ENCODE peak calls at places on chromosomes 1 and 21, in nine cellular contexts. One of them, this sample, is unnamed.

GRCh38 chr1:84582802-84583587 is 8.8 kb upstream of the CTBS start:
- DNase-seq in T1000: no peak
- DNase-seq in brain microvascular endothelial cell: no peak
- DNase-seq in hypothalamus: no peak
- DNase-seq in dermis blood vessel endothelial cell: peak
- DNase-seq in renal cortical epithelial cell: peak
- DNase-seq in IMR-90: no peak
- DNase-seq in activated gamma-delta T cell treated with anti-CD3 and anti-CD28 coated beads, Interleukin-2, amount 50 U/mL, for 16 hours: no peak
- DNase-seq in body of pancreas: no peak
- DNase-seq in this sample: peak

GRCh38 chr21:35252831-35253230 is 203.7 kb upstream of the RUNX1 start:
- DNase-seq in T1000: no peak
- DNase-seq in brain microvascular endothelial cell: no peak
- DNase-seq in IMR-90: peak
- DNase-seq in renal cortical epithelial cell: peak
- DNase-seq in dermis blood vessel endothelial cell: no peak
- DNase-seq in activated gamma-delta T cell treated with anti-CD3 and anti-CD28 coated beads, Interleukin-2, amount 50 U/mL, for 16 hours: no peak
- DNase-seq in hypothalamus: no peak
- DNase-seq in body of pancreas: no peak
- DNase-seq in this sample: peak

GRCh38 chr1:203531063-203531462 is 37.1 kb downstream of the OPTC start:
- DNase-seq in renal cortical epithelial cell: no peak
- DNase-seq in activated gamma-delta T cell treated with anti-CD3 and anti-CD28 coated beads, Interleukin-2, amount 50 U/mL, for 16 hours: no peak
- DNase-seq in IMR-90: no peak
- DNase-seq in T1000: no peak
- DNase-seq in brain microvascular endothelial cell: no peak
- DNase-seq in hypothalamus: no peak
- DNase-seq in dermis blood vessel endothelial cell: no peak
- DNase-seq in body of pancreas: no peak
- DNase-seq in this sample: no peak

GRCh38 chr1:152107984-152108898 is 7.0 kb downstream of the TCHH start:
- DNase-seq in brain microvascular endothelial cell: no peak
- DNase-seq in IMR-90: peak
- DNase-seq in activated gamma-delta T cell treated with anti-CD3 and anti-CD28 coated beads, Interleukin-2, amount 50 U/mL, for 16 hours: no peak
- DNase-seq in dermis blood vessel endothelial cell: peak
- DNase-seq in T1000: no peak
- DNase-seq in renal cortical epithelial cell: no peak
- DNase-seq in hypothalamus: no peak
- DNase-seq in body of pancreas: peak
- DNase-seq in this sample: peak

GRCh38 chr1:55848906-55849305 is 633.7 kb upstream of the USP24 start:
- DNase-seq in renal cortical epithelial cell: peak
- DNase-seq in hypothalamus: no peak
- DNase-seq in T1000: no peak
- DNase-seq in activated gamma-delta T cell treated with anti-CD3 and anti-CD28 coated beads, Interleukin-2, amount 50 U/mL, for 16 hours: no peak
- DNase-seq in brain microvascular endothelial cell: peak
- DNase-seq in body of pancreas: no peak
- DNase-seq in dermis blood vessel endothelial cell: no peak
- DNase-seq in IMR-90: peak
- DNase-seq in this sample: peak

GRCh38 chr1:228148196-228148861 is 1.4 kb upstream of the GJC2 start:
- DNase-seq in renal cortical epithelial cell: no peak
- DNase-seq in T1000: no peak
- DNase-seq in activated gamma-delta T cell treated with anti-CD3 and anti-CD28 coated beads, Interleukin-2, amount 50 U/mL, for 16 hours: no peak
- DNase-seq in dermis blood vessel endothelial cell: peak
- DNase-seq in body of pancreas: no peak
- DNase-seq in brain microvascular endothelial cell: no peak
- DNase-seq in hypothalamus: no peak
- DNase-seq in IMR-90: no peak
- DNase-seq in this sample: peak

GRCh38 chr21:36788116-36788515 is 89.2 kb downstream of the SIM2 start:
- DNase-seq in renal cortical epithelial cell: peak
- DNase-seq in dermis blood vessel endothelial cell: peak
- DNase-seq in activated gamma-delta T cell treated with anti-CD3 and anti-CD28 coated beads, Interleukin-2, amount 50 U/mL, for 16 hours: no peak
- DNase-seq in body of pancreas: no peak
- DNase-seq in hypothalamus: no peak
- DNase-seq in IMR-90: no peak
- DNase-seq in T1000: peak
- DNase-seq in brain microvascular endothelial cell: no peak
- DNase-seq in this sample: peak

GRCh38 chr1:164310166-164310565 is 248.8 kb upstream of the PBX1 start:
- DNase-seq in activated gamma-delta T cell treated with anti-CD3 and anti-CD28 coated beads, Interleukin-2, amount 50 U/mL, for 16 hours: no peak
- DNase-seq in renal cortical epithelial cell: no peak
- DNase-seq in hypothalamus: no peak
- DNase-seq in brain microvascular endothelial cell: peak
- DNase-seq in T1000: no peak
- DNase-seq in body of pancreas: no peak
- DNase-seq in IMR-90: no peak
- DNase-seq in dermis blood vessel endothelial cell: no peak
- DNase-seq in this sample: peak

GRCh38 chr1:49181033-49181432 is 404.3 kb upstream of the BEND5 start:
- DNase-seq in dermis blood vessel endothelial cell: no peak
- DNase-seq in hypothalamus: no peak
- DNase-seq in activated gamma-delta T cell treated with anti-CD3 and anti-CD28 coated beads, Interleukin-2, amount 50 U/mL, for 16 hours: no peak
- DNase-seq in T1000: no peak
- DNase-seq in brain microvascular endothelial cell: no peak
- DNase-seq in IMR-90: no peak
- DNase-seq in body of pancreas: no peak
- DNase-seq in renal cortical epithelial cell: no peak
- DNase-seq in this sample: no peak

GRCh38 chr1:4963251-4963650 is 308.8 kb downstream of the AJAP1 start:
- DNase-seq in dermis blood vessel endothelial cell: no peak
- DNase-seq in hypothalamus: no peak
- DNase-seq in T1000: peak
- DNase-seq in body of pancreas: no peak
- DNase-seq in IMR-90: no peak
- DNase-seq in brain microvascular endothelial cell: peak
- DNase-seq in renal cortical epithelial cell: peak
- DNase-seq in activated gamma-delta T cell treated with anti-CD3 and anti-CD28 coated beads, Interleukin-2, amount 50 U/mL, for 16 hours: no peak
- DNase-seq in this sample: no peak

GRCh38 chr21:45413922-45414321 is 9.0 kb downstream of the COL18A1 start:
- DNase-seq in IMR-90: no peak
- DNase-seq in hypothalamus: no peak
- DNase-seq in dermis blood vessel endothelial cell: no peak
- DNase-seq in renal cortical epithelial cell: no peak
- DNase-seq in brain microvascular endothelial cell: no peak
- DNase-seq in body of pancreas: peak
- DNase-seq in T1000: no peak
- DNase-seq in activated gamma-delta T cell treated with anti-CD3 and anti-CD28 coated beads, Interleukin-2, amount 50 U/mL, for 16 hours: no peak
- DNase-seq in this sample: no peak

GRCh38 chr1:87410771-87411170 is 82.1 kb downstream of the LMO4 start:
- DNase-seq in T1000: no peak
- DNase-seq in renal cortical epithelial cell: peak
- DNase-seq in IMR-90: peak
- DNase-seq in hypothalamus: peak
- DNase-seq in body of pancreas: peak
- DNase-seq in brain microvascular endothelial cell: no peak
- DNase-seq in activated gamma-delta T cell treated with anti-CD3 and anti-CD28 coated beads, Interleukin-2, amount 50 U/mL, for 16 hours: no peak
- DNase-seq in dermis blood vessel endothelial cell: no peak
- DNase-seq in this sample: peak

GRCh38 chr1:61227857-61228557 is 145.6 kb downstream of the NFIA start:
- DNase-seq in brain microvascular endothelial cell: no peak
- DNase-seq in dermis blood vessel endothelial cell: peak
- DNase-seq in renal cortical epithelial cell: peak
- DNase-seq in body of pancreas: no peak
- DNase-seq in IMR-90: no peak
- DNase-seq in hypothalamus: no peak
- DNase-seq in T1000: no peak
- DNase-seq in activated gamma-delta T cell treated with anti-CD3 and anti-CD28 coated beads, Interleukin-2, amount 50 U/mL, for 16 hours: no peak
- DNase-seq in this sample: no peak

GRCh38 chr1:36161656-36162531 is 5.9 kb downstream of the MAP7D1 start:
- DNase-seq in IMR-90: no peak
- DNase-seq in dermis blood vessel endothelial cell: peak
- DNase-seq in brain microvascular endothelial cell: peak
- DNase-seq in renal cortical epithelial cell: peak
- DNase-seq in body of pancreas: peak
- DNase-seq in hypothalamus: no peak
- DNase-seq in activated gamma-delta T cell treated with anti-CD3 and anti-CD28 coated beads, Interleukin-2, amount 50 U/mL, for 16 hours: peak
- DNase-seq in T1000: no peak
- DNase-seq in this sample: peak

GRCh38 chr1:28056129-28056925 is 32.1 kb downstream of the EYA3 start:
- DNase-seq in renal cortical epithelial cell: peak
- DNase-seq in IMR-90: no peak
- DNase-seq in dermis blood vessel endothelial cell: peak
- DNase-seq in T1000: no peak
- DNase-seq in activated gamma-delta T cell treated with anti-CD3 and anti-CD28 coated beads, Interleukin-2, amount 50 U/mL, for 16 hours: peak
- DNase-seq in body of pancreas: no peak
- DNase-seq in brain microvascular endothelial cell: no peak
- DNase-seq in hypothalamus: no peak
- DNase-seq in this sample: no peak

GRCh38 chr1:91098299-91098901 is 76.6 kb upstream of the ZNF644 start:
- DNase-seq in body of pancreas: no peak
- DNase-seq in renal cortical epithelial cell: no peak
- DNase-seq in brain microvascular endothelial cell: no peak
- DNase-seq in IMR-90: no peak
- DNase-seq in activated gamma-delta T cell treated with anti-CD3 and anti-CD28 coated beads, Interleukin-2, amount 50 U/mL, for 16 hours: no peak
- DNase-seq in dermis blood vessel endothelial cell: no peak
- DNase-seq in T1000: no peak
- DNase-seq in hypothalamus: no peak
- DNase-seq in this sample: no peak

GRCh38 chr1:97160796-97161195 is 439.2 kb downstream of the PTBP2 start:
- DNase-seq in activated gamma-delta T cell treated with anti-CD3 and anti-CD28 coated beads, Interleukin-2, amount 50 U/mL, for 16 hours: no peak
- DNase-seq in hypothalamus: no peak
- DNase-seq in T1000: no peak
- DNase-seq in body of pancreas: no peak
- DNase-seq in brain microvascular endothelial cell: no peak
- DNase-seq in renal cortical epithelial cell: peak
- DNase-seq in IMR-90: peak
- DNase-seq in dermis blood vessel endothelial cell: peak
- DNase-seq in this sample: peak

GRCh38 chr21:41774467-41775151 is 7.8 kb upstream of the RIPK4 start:
- DNase-seq in dermis blood vessel endothelial cell: no peak
- DNase-seq in body of pancreas: no peak
- DNase-seq in activated gamma-delta T cell treated with anti-CD3 and anti-CD28 coated beads, Interleukin-2, amount 50 U/mL, for 16 hours: no peak
- DNase-seq in IMR-90: no peak
- DNase-seq in hypothalamus: no peak
- DNase-seq in brain microvascular endothelial cell: no peak
- DNase-seq in T1000: no peak
- DNase-seq in renal cortical epithelial cell: no peak
- DNase-seq in this sample: no peak

GRCh38 chr1:201606581-201606980 is 67.7 kb downstream of the NAV1 start:
- DNase-seq in activated gamma-delta T cell treated with anti-CD3 and anti-CD28 coated beads, Interleukin-2, amount 50 U/mL, for 16 hours: no peak
- DNase-seq in brain microvascular endothelial cell: no peak
- DNase-seq in body of pancreas: no peak
- DNase-seq in renal cortical epithelial cell: no peak
- DNase-seq in hypothalamus: no peak
- DNase-seq in T1000: no peak
- DNase-seq in dermis blood vessel endothelial cell: no peak
- DNase-seq in IMR-90: no peak
- DNase-seq in this sample: no peak

GRCh38 chr1:100785399-100786082 is 66.0 kb downstream of the VCAM1 start:
- DNase-seq in renal cortical epithelial cell: peak
- DNase-seq in T1000: no peak
- DNase-seq in brain microvascular endothelial cell: peak
- DNase-seq in dermis blood vessel endothelial cell: no peak
- DNase-seq in body of pancreas: no peak
- DNase-seq in hypothalamus: no peak
- DNase-seq in activated gamma-delta T cell treated with anti-CD3 and anti-CD28 coated beads, Interleukin-2, amount 50 U/mL, for 16 hours: no peak
- DNase-seq in IMR-90: peak
- DNase-seq in this sample: peak

GRCh38 chr1:59703226-59703917 is 111.4 kb upstream of the HOOK1 start:
- DNase-seq in renal cortical epithelial cell: peak
- DNase-seq in T1000: no peak
- DNase-seq in IMR-90: no peak
- DNase-seq in dermis blood vessel endothelial cell: peak
- DNase-seq in body of pancreas: no peak
- DNase-seq in activated gamma-delta T cell treated with anti-CD3 and anti-CD28 coated beads, Interleukin-2, amount 50 U/mL, for 16 hours: no peak
- DNase-seq in hypothalamus: no peak
- DNase-seq in brain microvascular endothelial cell: peak
- DNase-seq in this sample: peak

GRCh38 chr1:47738560-47739182 is 258.5 kb downstream of the TRABD2B start:
- DNase-seq in renal cortical epithelial cell: peak
- DNase-seq in T1000: no peak
- DNase-seq in IMR-90: peak
- DNase-seq in activated gamma-delta T cell treated with anti-CD3 and anti-CD28 coated beads, Interleukin-2, amount 50 U/mL, for 16 hours: no peak
- DNase-seq in hypothalamus: no peak
- DNase-seq in dermis blood vessel endothelial cell: peak
- DNase-seq in body of pancreas: peak
- DNase-seq in brain microvascular endothelial cell: no peak
- DNase-seq in this sample: peak

GRCh38 chr1:95013948-95014574 is 58.7 kb downstream of the ALG14 start:
- DNase-seq in T1000: no peak
- DNase-seq in brain microvascular endothelial cell: no peak
- DNase-seq in body of pancreas: peak
- DNase-seq in renal cortical epithelial cell: peak
- DNase-seq in dermis blood vessel endothelial cell: peak
- DNase-seq in activated gamma-delta T cell treated with anti-CD3 and anti-CD28 coated beads, Interleukin-2, amount 50 U/mL, for 16 hours: no peak
- DNase-seq in hypothalamus: no peak
- DNase-seq in IMR-90: no peak
- DNase-seq in this sample: peak

GRCh38 chr1:145961425-145962156 is 2.8 kb downstream of the ANKRD34A start:
- DNase-seq in body of pancreas: peak
- DNase-seq in brain microvascular endothelial cell: no peak
- DNase-seq in renal cortical epithelial cell: no peak
- DNase-seq in IMR-90: no peak
- DNase-seq in hypothalamus: no peak
- DNase-seq in T1000: no peak
- DNase-seq in dermis blood vessel endothelial cell: no peak
- DNase-seq in activated gamma-delta T cell treated with anti-CD3 and anti-CD28 coated beads, Interleukin-2, amount 50 U/mL, for 16 hours: no peak
- DNase-seq in this sample: peak

GRCh38 chr1:187952446-187952845 is 1123.7 kb downstream of the PLA2G4A start:
- DNase-seq in T1000: no peak
- DNase-seq in IMR-90: no peak
- DNase-seq in activated gamma-delta T cell treated with anti-CD3 and anti-CD28 coated beads, Interleukin-2, amount 50 U/mL, for 16 hours: no peak
- DNase-seq in body of pancreas: no peak
- DNase-seq in hypothalamus: no peak
- DNase-seq in brain microvascular endothelial cell: no peak
- DNase-seq in renal cortical epithelial cell: no peak
- DNase-seq in dermis blood vessel endothelial cell: no peak
- DNase-seq in this sample: no peak

GRCh38 chr1:219763321-219763720 is 150.4 kb upstream of the ZC3H11B start:
- DNase-seq in activated gamma-delta T cell treated with anti-CD3 and anti-CD28 coated beads, Interleukin-2, amount 50 U/mL, for 16 hours: no peak
- DNase-seq in T1000: no peak
- DNase-seq in dermis blood vessel endothelial cell: no peak
- DNase-seq in hypothalamus: no peak
- DNase-seq in renal cortical epithelial cell: no peak
- DNase-seq in IMR-90: no peak
- DNase-seq in body of pancreas: no peak
- DNase-seq in brain microvascular endothelial cell: no peak
- DNase-seq in this sample: no peak

GRCh38 chr1:75765697-75766355 is 20.2 kb upstream of the RABGGTB start:
- DNase-seq in renal cortical epithelial cell: peak
- DNase-seq in body of pancreas: no peak
- DNase-seq in dermis blood vessel endothelial cell: peak
- DNase-seq in IMR-90: peak
- DNase-seq in brain microvascular endothelial cell: peak
- DNase-seq in hypothalamus: no peak
- DNase-seq in activated gamma-delta T cell treated with anti-CD3 and anti-CD28 coated beads, Interleukin-2, amount 50 U/mL, for 16 hours: no peak
- DNase-seq in T1000: no peak
- DNase-seq in this sample: peak

GRCh38 chr1:247713753-247714152 is 2.7 kb downstream of the OR6F1 start:
- DNase-seq in activated gamma-delta T cell treated with anti-CD3 and anti-CD28 coated beads, Interleukin-2, amount 50 U/mL, for 16 hours: no peak
- DNase-seq in IMR-90: no peak
- DNase-seq in brain microvascular endothelial cell: no peak
- DNase-seq in T1000: no peak
- DNase-seq in dermis blood vessel endothelial cell: no peak
- DNase-seq in hypothalamus: no peak
- DNase-seq in body of pancreas: no peak
- DNase-seq in renal cortical epithelial cell: no peak
- DNase-seq in this sample: no peak